ENCODE peak calls at places on chromosomes 2 and 18, in ten cellular contexts. One of them, this sample, is unnamed.

GRCh38 chr2:164430166-164430783 is 191.0 kb downstream of the GRB14 start:
- DNase-seq in MCF 10A: peak; percentile 60
- DNase-seq in CD8-positive, alpha-beta T cell: no peak
- DNase-seq in heart right ventricle: no peak
- DNase-seq in foreskin fibroblast: peak; percentile 0
- DNase-seq in AG04449: peak; percentile 0
- DNase-seq in omental fat pad: no peak
- DNase-seq in lower lobe of right lung: no peak
- DNase-seq in tibial artery: peak; percentile 25
- DNase-seq in RWPE1: peak; percentile 30
- DNase-seq in this sample: peak; percentile 10

GRCh38 chr2:181517685-181518301 is 60.6 kb downstream of the ITGA4 start:
- DNase-seq in MCF 10A: peak; percentile 74
- DNase-seq in CD8-positive, alpha-beta T cell: peak; percentile 8
- DNase-seq in heart right ventricle: no peak
- DNase-seq in foreskin fibroblast: no peak
- DNase-seq in AG04449: no peak
- DNase-seq in omental fat pad: no peak
- DNase-seq in lower lobe of right lung: no peak
- DNase-seq in tibial artery: no peak
- DNase-seq in RWPE1: peak; percentile 26
- DNase-seq in this sample: no peak

GRCh38 chr2:15714609-15715008 is 122.9 kb downstream of the DDX1 start:
- DNase-seq in MCF 10A: no peak
- DNase-seq in CD8-positive, alpha-beta T cell: no peak
- DNase-seq in heart right ventricle: no peak
- DNase-seq in foreskin fibroblast: no peak
- DNase-seq in AG04449: no peak
- DNase-seq in omental fat pad: no peak
- DNase-seq in lower lobe of right lung: no peak
- DNase-seq in tibial artery: no peak
- DNase-seq in RWPE1: no peak
- DNase-seq in this sample: no peak

GRCh38 chr18:48711651-48712486 is 173.0 kb downstream of the CTIF start:
- DNase-seq in MCF 10A: peak; percentile 21
- DNase-seq in CD8-positive, alpha-beta T cell: no peak
- DNase-seq in heart right ventricle: peak; percentile 28
- DNase-seq in foreskin fibroblast: peak; percentile 62
- DNase-seq in AG04449: no peak
- DNase-seq in omental fat pad: no peak
- DNase-seq in lower lobe of right lung: no peak
- DNase-seq in tibial artery: no peak
- DNase-seq in RWPE1: no peak
- DNase-seq in this sample: no peak

GRCh38 chr2:96547751-96548161 is 11.2 kb downstream of the ARID5A start:
- DNase-seq in MCF 10A: no peak
- DNase-seq in CD8-positive, alpha-beta T cell: no peak
- DNase-seq in heart right ventricle: no peak
- DNase-seq in foreskin fibroblast: peak; percentile 53
- DNase-seq in AG04449: peak; percentile 63
- DNase-seq in omental fat pad: no peak
- DNase-seq in lower lobe of right lung: no peak
- DNase-seq in tibial artery: no peak
- DNase-seq in RWPE1: no peak
- DNase-seq in this sample: no peak

GRCh38 chr2:112811841-112812306 is 24.7 kb downstream of the IL1B start:
- DNase-seq in MCF 10A: peak; percentile 82
- DNase-seq in CD8-positive, alpha-beta T cell: no peak
- DNase-seq in heart right ventricle: no peak
- DNase-seq in foreskin fibroblast: peak; percentile 59
- DNase-seq in AG04449: peak; percentile 37
- DNase-seq in omental fat pad: no peak
- DNase-seq in lower lobe of right lung: no peak
- DNase-seq in tibial artery: no peak
- DNase-seq in RWPE1: peak; percentile 84
- DNase-seq in this sample: peak; percentile 92

GRCh38 chr2:15941483-15941853 is 1.1 kb downstream of the MYCN start:
- DNase-seq in MCF 10A: no peak
- DNase-seq in CD8-positive, alpha-beta T cell: no peak
- DNase-seq in heart right ventricle: no peak
- DNase-seq in foreskin fibroblast: no peak
- DNase-seq in AG04449: no peak
- DNase-seq in omental fat pad: no peak
- DNase-seq in lower lobe of right lung: no peak
- DNase-seq in tibial artery: no peak
- DNase-seq in RWPE1: no peak
- DNase-seq in this sample: no peak

GRCh38 chr2:21095714-21096113 is 28.1 kb upstream of the TDRD15 start:
- DNase-seq in MCF 10A: no peak
- DNase-seq in CD8-positive, alpha-beta T cell: no peak
- DNase-seq in heart right ventricle: no peak
- DNase-seq in foreskin fibroblast: no peak
- DNase-seq in AG04449: no peak
- DNase-seq in omental fat pad: no peak
- DNase-seq in lower lobe of right lung: no peak
- DNase-seq in tibial artery: no peak
- DNase-seq in RWPE1: no peak
- DNase-seq in this sample: no peak

GRCh38 chr18:34809697-34810096 is 99.6 kb downstream of the DTNA start:
- DNase-seq in MCF 10A: peak; percentile 66
- DNase-seq in CD8-positive, alpha-beta T cell: no peak
- DNase-seq in heart right ventricle: peak; percentile 41
- DNase-seq in foreskin fibroblast: peak; percentile 44
- DNase-seq in AG04449: no peak
- DNase-seq in omental fat pad: peak; percentile 65
- DNase-seq in lower lobe of right lung: no peak
- DNase-seq in tibial artery: peak; percentile 67
- DNase-seq in RWPE1: no peak
- DNase-seq in this sample: peak; percentile 21

GRCh38 chr2:88755836-88756235 is 64.4 kb downstream of the RPIA start:
- DNase-seq in MCF 10A: no peak
- DNase-seq in CD8-positive, alpha-beta T cell: no peak
- DNase-seq in heart right ventricle: no peak
- DNase-seq in foreskin fibroblast: no peak
- DNase-seq in AG04449: no peak
- DNase-seq in omental fat pad: no peak
- DNase-seq in lower lobe of right lung: no peak
- DNase-seq in tibial artery: no peak
- DNase-seq in RWPE1: no peak
- DNase-seq in this sample: no peak
- TF ChIP-seq CTCF in MCF 10A: no peak
- TF ChIP-seq CTCF in CD8-positive, alpha-beta T cell: no peak
- TF ChIP-seq CTCF in heart right ventricle: no peak
- TF ChIP-seq CTCF in foreskin fibroblast: no peak
- TF ChIP-seq CTCF in AG04449: no peak
- TF ChIP-seq CTCF in omental fat pad: no peak
- TF ChIP-seq CTCF in lower lobe of right lung: no peak
- TF ChIP-seq CTCF in tibial artery: no peak
- TF ChIP-seq CTCF in RWPE1: no peak
- TF ChIP-seq CTCF in this sample: no peak

DNA sequence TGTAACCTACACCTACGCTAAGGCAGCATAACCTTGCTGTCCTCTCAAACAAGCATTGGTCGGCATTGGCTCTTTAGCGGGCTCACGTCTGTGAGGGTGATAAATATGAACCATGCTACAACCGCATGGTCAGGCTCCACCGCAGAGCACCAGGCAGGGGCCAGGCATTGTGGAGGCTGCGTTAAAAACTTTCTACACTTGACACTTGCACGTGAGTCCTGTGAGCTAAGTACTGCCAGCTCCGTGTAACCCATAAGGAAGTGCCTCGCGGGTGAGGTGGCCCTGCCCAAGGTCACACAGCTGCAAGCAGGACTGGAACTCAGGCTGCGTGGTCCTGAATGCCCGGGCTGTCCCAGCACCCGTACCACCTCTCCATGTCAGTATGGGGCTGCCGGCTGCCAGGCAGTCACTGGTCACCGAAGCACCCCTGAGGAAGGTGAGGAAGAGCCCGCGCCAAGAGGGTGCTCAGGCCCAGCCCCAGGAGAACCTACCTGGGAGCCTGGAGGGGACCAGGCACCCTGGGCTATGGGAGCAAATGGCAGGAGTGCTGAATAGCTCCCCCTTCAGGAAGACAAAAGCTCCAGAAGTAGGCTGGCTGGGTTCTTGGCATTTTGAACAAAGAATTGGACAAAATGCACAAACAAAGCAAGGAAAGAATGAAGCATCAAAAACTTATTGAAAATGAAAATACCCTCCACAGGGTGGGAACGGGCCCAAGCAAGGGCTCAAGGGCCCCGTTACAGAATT is 271.1 kb upstream of the RAB6C start:
- DNase-seq in MCF 10A: no peak
- DNase-seq in CD8-positive, alpha-beta T cell: no peak
- DNase-seq in heart right ventricle: no peak
- DNase-seq in foreskin fibroblast: no peak
- DNase-seq in AG04449: no peak
- DNase-seq in omental fat pad: no peak
- DNase-seq in lower lobe of right lung: no peak
- DNase-seq in tibial artery: no peak
- DNase-seq in RWPE1: no peak
- DNase-seq in this sample: no peak
- TF ChIP-seq CTCF in MCF 10A: no peak
- TF ChIP-seq CTCF in CD8-positive, alpha-beta T cell: no peak
- TF ChIP-seq CTCF in heart right ventricle: no peak
- TF ChIP-seq CTCF in foreskin fibroblast: no peak
- TF ChIP-seq CTCF in AG04449: no peak
- TF ChIP-seq CTCF in omental fat pad: no peak
- TF ChIP-seq CTCF in lower lobe of right lung: no peak
- TF ChIP-seq CTCF in tibial artery: no peak
- TF ChIP-seq CTCF in RWPE1: no peak
- TF ChIP-seq CTCF in this sample: no peak

GRCh38 chr2:12717988-12718661 is 1.4 kb downstream of the TRIB2 start:
- DNase-seq in MCF 10A: peak; percentile 60
- DNase-seq in CD8-positive, alpha-beta T cell: peak; percentile 27
- DNase-seq in heart right ventricle: no peak
- DNase-seq in foreskin fibroblast: no peak
- DNase-seq in AG04449: no peak
- DNase-seq in omental fat pad: no peak
- DNase-seq in lower lobe of right lung: no peak
- DNase-seq in tibial artery: no peak
- DNase-seq in RWPE1: peak; percentile 25
- DNase-seq in this sample: no peak

GRCh38 chr2:12716250-12717190 is at the start of gene TRIB2:
- DNase-seq in MCF 10A: peak; percentile 82
- DNase-seq in CD8-positive, alpha-beta T cell: peak; percentile 90
- DNase-seq in heart right ventricle: peak; percentile 94
- DNase-seq in foreskin fibroblast: peak; percentile 90
- DNase-seq in AG04449: no peak
- DNase-seq in omental fat pad: peak; percentile 55
- DNase-seq in lower lobe of right lung: peak; percentile 91
- DNase-seq in tibial artery: peak; percentile 82
- DNase-seq in RWPE1: peak; percentile 87
- DNase-seq in this sample: no peak

GRCh38 chr2:12718662-12719399 is 2.1 kb downstream of the TRIB2 start:
- DNase-seq in MCF 10A: peak; percentile 38
- DNase-seq in CD8-positive, alpha-beta T cell: peak; percentile 22
- DNase-seq in heart right ventricle: no peak
- DNase-seq in foreskin fibroblast: no peak
- DNase-seq in AG04449: no peak
- DNase-seq in omental fat pad: no peak
- DNase-seq in lower lobe of right lung: no peak
- DNase-seq in tibial artery: no peak
- DNase-seq in RWPE1: no peak
- DNase-seq in this sample: no peak

GRCh38 chr2:12715878-12716249 is 872 bp upstream of the TRIB2 start:
- DNase-seq in MCF 10A: peak; percentile 94
- DNase-seq in CD8-positive, alpha-beta T cell: peak; percentile 78
- DNase-seq in heart right ventricle: peak; percentile 81
- DNase-seq in foreskin fibroblast: no peak
- DNase-seq in AG04449: no peak
- DNase-seq in omental fat pad: no peak
- DNase-seq in lower lobe of right lung: peak; percentile 86
- DNase-seq in tibial artery: peak; percentile 62
- DNase-seq in RWPE1: peak; percentile 41
- DNase-seq in this sample: no peak

DNA sequence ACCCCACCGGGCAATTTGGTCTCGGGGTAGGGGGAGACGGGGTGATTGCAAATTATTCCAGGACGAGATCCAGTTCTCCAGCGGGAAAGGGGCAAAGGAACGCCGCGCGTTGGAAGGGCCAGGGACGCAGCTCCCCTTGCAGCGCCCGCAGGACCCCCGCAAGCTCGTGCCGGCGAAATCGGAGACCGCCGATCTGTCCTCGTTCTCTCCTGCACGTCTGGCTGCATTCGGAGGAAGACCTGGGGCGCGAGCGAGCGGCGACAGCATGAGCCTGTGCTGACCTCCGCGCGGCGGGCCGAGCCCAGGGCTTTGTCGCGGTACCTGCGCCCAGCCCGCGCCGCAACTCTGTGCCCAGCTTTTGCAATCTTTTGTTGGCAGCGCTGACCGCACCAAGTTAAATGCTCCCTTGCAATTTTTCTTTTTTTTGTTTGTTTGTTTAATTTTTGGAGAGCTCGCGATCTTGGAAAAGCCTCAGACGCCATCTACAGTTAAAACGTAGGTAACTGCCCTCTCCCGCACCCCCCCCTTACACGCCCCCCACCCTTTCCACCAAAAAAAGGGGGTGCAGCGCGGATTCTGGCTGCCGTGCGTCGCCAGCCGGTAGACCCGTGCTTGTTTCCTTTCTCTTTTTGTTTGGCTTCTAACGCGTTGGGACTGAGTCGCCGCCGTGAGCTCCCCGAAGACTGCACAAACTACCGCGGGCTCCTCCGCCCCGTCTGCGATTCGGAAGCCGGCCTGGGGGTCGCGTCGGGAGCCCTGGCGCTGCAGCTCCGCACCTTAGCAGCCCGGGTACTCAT is 653 bp downstream of the TRIB2 start:
- DNase-seq in MCF 10A: peak; percentile 78
- DNase-seq in CD8-positive, alpha-beta T cell: peak; percentile 57
- DNase-seq in heart right ventricle: peak; percentile 72
- DNase-seq in foreskin fibroblast: peak; percentile 57
- DNase-seq in AG04449: no peak
- DNase-seq in omental fat pad: no peak
- DNase-seq in lower lobe of right lung: peak; percentile 76
- DNase-seq in tibial artery: peak; percentile 55
- DNase-seq in RWPE1: peak; percentile 55
- DNase-seq in this sample: no peak
- TF ChIP-seq CTCF in MCF 10A: peak; percentile 64
- TF ChIP-seq CTCF in CD8-positive, alpha-beta T cell: peak; percentile 30
- TF ChIP-seq CTCF in heart right ventricle: peak; percentile 45
- TF ChIP-seq CTCF in foreskin fibroblast: peak; percentile 33
- TF ChIP-seq CTCF in AG04449: peak; percentile 1
- TF ChIP-seq CTCF in omental fat pad: no peak
- TF ChIP-seq CTCF in lower lobe of right lung: peak; percentile 41
- TF ChIP-seq CTCF in tibial artery: no peak
- TF ChIP-seq CTCF in RWPE1: peak; percentile 62
- TF ChIP-seq CTCF in this sample: peak; percentile 32

DNA sequence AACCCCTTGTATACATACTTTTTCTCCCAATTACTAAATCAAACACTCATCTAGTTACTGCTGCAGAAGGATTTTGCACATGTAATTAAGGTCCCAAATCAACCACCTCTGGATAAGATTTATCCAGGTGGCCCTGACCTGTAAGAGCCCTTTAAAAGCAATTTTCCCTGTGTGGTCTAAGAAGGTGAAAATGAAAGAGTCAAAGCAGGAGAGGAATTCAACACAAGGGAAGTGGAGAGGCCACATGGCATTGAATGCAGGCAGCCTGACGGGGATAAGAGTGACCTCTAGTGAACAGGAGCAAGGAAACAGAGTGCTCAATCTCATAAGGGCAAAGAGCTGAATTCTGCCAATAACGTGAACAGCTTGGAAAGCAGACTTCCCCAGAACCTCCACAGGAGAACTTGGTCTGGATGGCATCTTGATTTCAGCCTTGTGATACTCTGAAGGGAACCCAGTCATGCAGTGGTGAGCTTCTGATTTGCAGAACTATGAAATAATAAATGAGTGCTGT is 27.2 kb downstream of the PPP3R1 start:
- DNase-seq in MCF 10A: peak; percentile 78
- DNase-seq in CD8-positive, alpha-beta T cell: peak; percentile 11
- DNase-seq in heart right ventricle: no peak
- DNase-seq in foreskin fibroblast: no peak
- DNase-seq in AG04449: no peak
- DNase-seq in omental fat pad: no peak
- DNase-seq in lower lobe of right lung: no peak
- DNase-seq in tibial artery: peak; percentile 32
- DNase-seq in RWPE1: peak; percentile 12
- DNase-seq in this sample: peak; percentile 20
- TF ChIP-seq CTCF in MCF 10A: peak; percentile 34
- TF ChIP-seq CTCF in CD8-positive, alpha-beta T cell: no peak
- TF ChIP-seq CTCF in heart right ventricle: peak; percentile 37
- TF ChIP-seq CTCF in foreskin fibroblast: no peak
- TF ChIP-seq CTCF in AG04449: no peak
- TF ChIP-seq CTCF in omental fat pad: no peak
- TF ChIP-seq CTCF in lower lobe of right lung: peak; percentile 28
- TF ChIP-seq CTCF in tibial artery: no peak
- TF ChIP-seq CTCF in RWPE1: peak; percentile 34
- TF ChIP-seq CTCF in this sample: peak; percentile 12